ENCODE peak calls at places on chromosomes 1 and 21, in ten cellular contexts. F, J, O, X, M, Z, A, C, W and B are unnamed samples. For H3K4me1, the result is how much of the 10 kb centered on the place peaks cover.

GRCh38 chr1:166814611-166815010 is 24.7 kb upstream of the POGK start:
- DNase-seq in F (peak), J (no peak), A (no peak), O (no peak), Z (no peak), X (no peak), W (no peak), M (no peak), C (no peak), B (no peak)

GRCh38 chr21:29656504-29657227 is 283.1 kb downstream of the GRIK1 start:
- DNase-seq in X (no peak), O (no peak), C (no peak), J (no peak), A (no peak), M (no peak), Z (no peak), W (no peak), F (peak), B (no peak)

GRCh38 chr1:14598498-14599172 is at the start of gene KAZN:
- DNase-seq in J (no peak), M (peak), X (no peak), O (no peak), F (no peak), C (no peak), A (peak), W (no peak), Z (peak), B (no peak)

GRCh38 chr1:174040387-174040786 is 18.2 kb upstream of the RC3H1 start:
- DNase-seq in A (no peak), W (no peak), J (no peak), X (peak), M (no peak), Z (no peak), O (no peak), F (peak), C (no peak), B (no peak)

GRCh38 chr1:206772228-206773002 is at the start of gene IL10:
- DNase-seq in M (no peak), C (no peak), J (no peak), A (peak), W (no peak), O (no peak), F (no peak), Z (no peak), X (no peak), B (no peak)

GRCh38 chr1:214331180-214331579 is 50.2 kb downstream of the SMYD2 start:
- DNase-seq in X (no peak), Z (peak), O (no peak), F (no peak), W (no peak), M (no peak), A (no peak), C (no peak), J (no peak), B (peak)

GRCh38 chr1:165409957-165410356 is 35.0 kb downstream of the RXRG start:
- DNase-seq in Z (no peak), F (no peak), O (no peak), M (no peak), J (no peak), C (no peak), W (no peak), A (no peak), X (no peak), B (no peak)

GRCh38 chr1:116759636-116760035 is 5.4 kb downstream of the CD2 start:
- DNase-seq in X (no peak), O (no peak), F (no peak), Z (no peak), M (no peak), A (no peak), C (no peak), W (no peak), J (no peak), B (no peak)

GRCh38 chr1:67724928-67725560 is 40.0 kb downstream of the GADD45A start:
- DNase-seq in W (no peak), X (peak), M (peak), F (peak), J (no peak), O (no peak), A (no peak), C (no peak), Z (no peak), B (peak)

GRCh38 chr21:35400233-35400939 is 351.3 kb upstream of the RUNX1 start:
- DNase-seq in X (peak), A (no peak), O (no peak), F (peak), Z (no peak), W (no peak), C (no peak), J (peak), M (peak), B (no peak)

GRCh38 chr1:175129997-175130648 is 62.5 kb downstream of the KIAA0040 start:
- DNase-seq in X (no peak), Z (no peak), W (no peak), M (no peak), A (no peak), J (no peak), C (no peak), F (no peak), O (no peak), B (no peak)

GRCh38 chr1:206709772-206710456 is 25.2 kb downstream of the MAPKAPK2 start:
- DNase-seq in C (no peak), F (peak), O (no peak), A (no peak), M (no peak), Z (no peak), X (no peak), W (no peak), J (no peak), B (no peak)

GRCh38 chr1:36411674-36412648 is 14.3 kb upstream of the LSM10 start:
- DNase-seq in X (no peak), A (no peak), W (no peak), J (no peak), Z (no peak), M (no peak), F (peak), C (no peak), O (no peak), B (no peak)

GRCh38 chr21:16624468-16625102 is 888.3 kb upstream of the CXADR start:
- DNase-seq in W (no peak), Z (no peak), F (no peak), M (no peak), X (no peak), C (no peak), O (no peak), J (no peak), A (no peak), B (no peak)

GRCh38 chr1:210446479-210446878 is 117.8 kb downstream of the HHAT start:
- DNase-seq in M (no peak), O (no peak), Z (no peak), J (no peak), C (no peak), X (no peak), A (no peak), W (no peak), F (peak), B (no peak)

GRCh38 chr1:78607944-78608343 is 12.3 kb upstream of the IFI44L start:
- DNase-seq in W (no peak), C (no peak), M (no peak), X (no peak), A (no peak), J (no peak), Z (no peak), F (no peak), O (no peak), B (no peak)

GRCh38 chr1:152566681-152567080 is at the start of gene LCE3E:
- DNase-seq in F (no peak), A (no peak), M (no peak), C (no peak), O (no peak), W (no peak), J (no peak), X (no peak), Z (no peak), B (no peak)

GRCh38 chr1:31811605-31812004 is 4.2 kb downstream of the SPOCD1 start:
- DNase-seq in F (peak), W (no peak), M (no peak), O (no peak), X (no peak), Z (no peak), J (no peak), C (no peak), A (no peak), B (no peak)

GRCh38 chr1:217747156-217747769 is 116.1 kb downstream of the SPATA17 start:
- DNase-seq in C (no peak), X (no peak), O (no peak), Z (no peak), F (peak), W (no peak), J (no peak), M (no peak), A (no peak), B (no peak)

GRCh38 chr21:37862536-37862935 is 53.7 kb downstream of the KCNJ6 start:
- DNase-seq in A (no peak), Z (no peak), W (no peak), X (no peak), M (no peak), C (no peak), F (peak), O (no peak), J (no peak), B (no peak)

GRCh38 chr21:44375281-44375651 is 21.8 kb downstream of the TRPM2 start:
- DNase-seq in X (no peak), M (no peak), Z (no peak), W (no peak), A (no peak), F (no peak), O (peak), C (no peak), J (no peak), B (peak)

GRCh38 chr1:85569122-85569521 is 11.4 kb upstream of the CCN1 start:
- DNase-seq in X (no peak), M (no peak), J (no peak), F (peak), C (no peak), Z (no peak), W (no peak), O (no peak), A (no peak), B (no peak)

GRCh38 chr1:27130798-27131197 is 24.1 kb downstream of the SLC9A1 start:
- DNase-seq in Z (no peak), O (peak), W (no peak), J (no peak), A (peak), C (no peak), M (no peak), F (no peak), X (no peak), B (no peak)

GRCh38 chr1:163170331-163170730 is 32.4 kb downstream of the RGS5 start:
- DNase-seq in X (no peak), Z (no peak), W (no peak), A (no peak), M (no peak), O (no peak), C (no peak), J (no peak), F (peak), B (no peak)

GRCh38 chr1:233261206-233261605 is 34.3 kb downstream of the PCNX2 start:
- DNase-seq in O (no peak), F (no peak), Z (no peak), X (no peak), W (no peak), C (no peak), J (peak), M (no peak), A (no peak), B (no peak)

GRCh38 chr1:172742599-172743500 is 83.9 kb downstream of the FASLG start:
- DNase-seq in W (no peak), F (peak), X (no peak), O (no peak), A (no peak), Z (no peak), J (no peak), C (no peak), M (no peak), B (no peak)

GRCh38 chr21:46385846-46386725 is 62.1 kb downstream of the PCNT start:
- DNase-seq in X (no peak), O (no peak), C (no peak), A (no peak), M (no peak), J (no peak), F (no peak), Z (no peak), W (no peak), B (no peak)

GRCh38 chr1:42680921-42681683 is 1.1 kb upstream of the YBX1 start:
- DNase-seq in Z (no peak), O (no peak), F (no peak), C (no peak), A (no peak), X (no peak), J (no peak), W (no peak), M (no peak), B (no peak)

GRCh38 chr1:42681771-42682483 is at the start of gene YBX1:
- DNase-seq in J (peak), C (peak), W (peak), F (peak), O (peak), X (peak), A (peak), Z (peak), M (peak), B (peak)

GRCh38 chr1:42680045-42680444 is 2.2 kb upstream of the YBX1 start:
- DNase-seq in J (no peak), F (no peak), M (no peak), C (no peak), X (no peak), A (no peak), O (no peak), W (no peak), Z (no peak), B (no peak)

GRCh38 chr1:42684139-42684538 is 1.9 kb downstream of the YBX1 start:
- DNase-seq in A (no peak), O (no peak), X (no peak), F (peak), W (no peak), M (no peak), Z (no peak), J (no peak), C (no peak), B (no peak)

GRCh38 chr1:42682739-42683529 is 716 bp downstream of the YBX1 start:
- DNase-seq in A (peak), Z (peak), F (peak), M (peak), O (peak), W (peak), J (no peak), X (peak), C (peak), B (peak)
- TF ChIP-seq POLR2A in A (no peak), Z (no peak), F (no peak), M (no peak), O (peak), W (peak), J (peak), X (peak), C (no peak), B (peak)

GRCh38 chr1:61120998-61121397 is 38.6 kb downstream of the NFIA start:
- DNase-seq in M (no peak), A (no peak), X (no peak), O (no peak), F (no peak), J (no peak), C (no peak), Z (no peak), W (no peak), B (no peak)
- H3K4me1 ChIP-seq in M (under half), A (half or more), X (under half), O (under half), F (under half), J (under half), C (under half), Z (under half), W (under half), B (under half)

GRCh38 chr1:115133440-115133839 is 44.1 kb upstream of the TSPAN2 start:
- DNase-seq in M (no peak), X (no peak), C (no peak), Z (no peak), F (peak), W (no peak), O (no peak), J (no peak), A (no peak), B (no peak)
- H3K27ac ChIP-seq in M (no peak), X (no peak), C (no peak), Z (no peak), F (no peak), W (no peak), O (no peak), J (no peak), A (no peak), B (no peak)

DNA sequence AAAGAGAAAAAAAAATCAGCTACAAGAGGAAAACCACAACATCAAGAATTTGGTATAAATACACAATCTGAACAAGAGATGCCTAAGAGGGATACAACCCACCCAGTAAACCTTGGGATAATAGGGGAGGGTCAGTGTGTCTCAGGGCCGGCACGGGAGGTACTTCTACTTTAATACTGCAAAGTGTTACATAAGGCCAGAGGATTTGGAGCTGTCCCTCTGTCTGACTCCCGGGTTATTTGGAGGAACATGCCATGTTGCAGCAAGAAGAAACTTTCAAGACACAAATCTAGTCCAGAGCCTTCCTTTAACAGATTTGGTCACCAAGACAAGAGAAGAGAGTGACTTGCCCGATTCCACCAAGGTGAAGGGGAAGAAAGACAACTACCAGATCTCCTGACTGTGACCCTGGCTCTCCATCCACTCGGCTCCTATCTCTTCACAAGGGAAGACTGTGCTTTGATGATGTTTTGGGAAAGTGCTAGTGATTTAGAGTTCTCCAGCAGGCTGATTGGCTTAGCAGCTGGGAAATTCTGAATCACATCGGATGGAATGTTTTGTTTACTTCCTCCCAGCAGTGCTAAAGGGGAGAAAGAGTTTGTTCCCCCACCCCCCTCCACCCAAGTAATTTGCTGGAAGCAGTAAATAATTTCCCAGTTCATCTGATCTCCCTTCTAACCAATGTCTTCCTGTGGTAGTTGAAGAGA is 29.3 kb downstream of the SGIP1 start:
- DNase-seq in C (peak), F (peak), W (no peak), M (no peak), J (no peak), X (no peak), A (no peak), Z (peak), O (no peak), B (no peak)
- TF ChIP-seq POLR2A in C (no peak), F (peak), W (no peak), M (no peak), J (no peak), X (no peak), A (no peak), Z (no peak), O (no peak), B (no peak)

GRCh38 chr1:89287182-89288050 is 14.8 kb upstream of the GBP5 start:
- DNase-seq in Z (no peak), W (no peak), F (no peak), X (no peak), O (no peak), M (no peak), C (no peak), A (no peak), J (no peak), B (no peak)
- H3K4me1 ChIP-seq in Z (under half), W (under half), F (under half), X (under half), O (under half), M (under half), C (under half), A (under half), J (under half), B (under half)

GRCh38 chr1:224681816-224682215 is 65.7 kb downstream of the CNIH3 start:
- DNase-seq in Z (no peak), O (no peak), X (no peak), C (no peak), A (no peak), W (no peak), M (no peak), F (no peak), J (no peak), B (no peak)
- H3K27ac ChIP-seq in Z (no peak), O (no peak), X (no peak), C (no peak), A (no peak), W (no peak), M (no peak), F (no peak), J (no peak), B (no peak)

GRCh38 chr1:62687903-62688686 is at the start of gene DOCK7:
- DNase-seq in F (peak), A (peak), C (peak), W (peak), J (no peak), X (peak), M (peak), O (peak), Z (peak), B (peak)
- TF ChIP-seq POLR2A in F (peak), A (peak), C (no peak), W (peak), J (peak), X (peak), M (no peak), O (peak), Z (no peak), B (peak)